ENCODE peak calls at places on chromosome 9, in four cellular contexts. B, A, S and R are unnamed samples.

GRCh38 chr9:123642291-123643278 is 286.6 kb downstream of the CRB2 start:
- DNase-seq in B (peak; percentile 7), A (peak; percentile 72), S (no peak), R (peak; percentile 67)

GRCh38 chr9:2281031-2281802 is 266.1 kb downstream of the SMARCA2 start:
- DNase-seq in B (no peak), A (no peak), S (peak; percentile 51), R (no peak)

GRCh38 chr9:126705767-126706697 is 92.3 kb downstream of the LMX1B start:
- DNase-seq in B (peak; percentile 32), A (peak; percentile 35), S (peak; percentile 72), R (peak; percentile 88)

GRCh38 chr9:17531642-17532254 is 47.1 kb upstream of the SH3GL2 start:
- DNase-seq in B (peak; percentile 3), A (peak; percentile 32), S (peak; percentile 52), R (no peak)

GRCh38 chr9:93894691-93895079 is 60.5 kb downstream of the BARX1 start:
- DNase-seq in B (no peak), A (no peak), S (no peak), R (peak; percentile 65)

GRCh38 chr9:100104314-100104713 is 5.3 kb downstream of the INVS start:
- DNase-seq in B (no peak), A (no peak), S (peak; percentile 96), R (no peak)

GRCh38 chr9:33778700-33779351 is 16.5 kb upstream of the PRSS3 start:
- DNase-seq in B (no peak), A (peak; percentile 54), S (peak; percentile 77), R (no peak)

GRCh38 chr9:99807276-99807852 is 14.3 kb upstream of the NR4A3 start:
- DNase-seq in B (peak; percentile 46), A (peak; percentile 50), S (peak; percentile 78), R (peak; percentile 47)

GRCh38 chr9:37732086-37732744 is 21.4 kb upstream of the TRMT10B start:
- DNase-seq in B (no peak), A (no peak), S (no peak), R (no peak)

GRCh38 chr9:8863064-8863463 is 1063.5 kb upstream of the DMAC1 start:
- DNase-seq in B (no peak), A (no peak), S (no peak), R (no peak)

GRCh38 chr9:94472766-94473165 is 82.1 kb upstream of the PCAT7 start:
- DNase-seq in B (no peak), A (no peak), S (no peak), R (no peak)

GRCh38 chr9:106333487-106333886 is 529.5 kb upstream of the ZNF462 start:
- DNase-seq in B (no peak), A (no peak), S (peak; percentile 96), R (no peak)

GRCh38 chr9:96688215-96688614 is 33.1 kb upstream of the PRXL2C start:
- DNase-seq in B (no peak), A (no peak), S (no peak), R (no peak)

GRCh38 chr9:126307306-126308061 is 19.1 kb upstream of the MVB12B start:
- DNase-seq in B (no peak), A (no peak), S (no peak), R (no peak)

GRCh38 chr9:129442791-129443511 is 177.9 kb downstream of the C9orf50 start:
- DNase-seq in B (peak; percentile 58), A (peak; percentile 65), S (no peak), R (no peak)

GRCh38 chr9:116860509-116861120 is 173.5 kb downstream of the TRIM32 start:
- DNase-seq in B (peak; percentile 51), A (peak; percentile 49), S (peak; percentile 83), R (peak; percentile 55)

GRCh38 chr9:87651431-87651830 is 74.5 kb upstream of the CTSL start:
- DNase-seq in B (no peak), A (no peak), S (no peak), R (no peak)

GRCh38 chr9:72680593-72681317 is 159.3 kb downstream of the TMC1 start:
- DNase-seq in B (no peak), A (no peak), S (no peak), R (no peak)

GRCh38 chr9:111096051-111096450 is 57.8 kb upstream of the LPAR1 start:
- DNase-seq in B (no peak), A (no peak), S (no peak), R (no peak)

GRCh38 chr9:95645579-95645978 is 128.8 kb upstream of the PTCH1 start:
- DNase-seq in B (no peak), A (no peak), S (no peak), R (no peak)

GRCh38 chr9:132622144-132622543 is 39.7 kb downstream of the BARHL1 start:
- DNase-seq in B (no peak), A (no peak), S (peak; percentile 24), R (peak; percentile 49)

GRCh38 chr9:89340332-89340731 is 22.0 kb downstream of the SECISBP2 start:
- DNase-seq in B (no peak), A (no peak), S (no peak), R (no peak)

GRCh38 chr9:89730715-89731114 is 125.9 kb downstream of the GADD45G start:
- DNase-seq in B (peak; percentile 90), A (peak; percentile 33), S (no peak), R (peak; percentile 82)

GRCh38 chr9:119902611-119903010 is 533.4 kb upstream of the BRINP1 start:
- DNase-seq in B (no peak), A (no peak), S (no peak), R (no peak)

GRCh38 chr9:14098102-14098501 is 215.8 kb downstream of the NFIB start:
- DNase-seq in B (no peak), A (no peak), S (no peak), R (no peak)

GRCh38 chr9:15873573-15874177 is 320.8 kb downstream of the CCDC171 start:
- DNase-seq in B (no peak), A (peak; percentile 33), S (peak; percentile 61), R (no peak)

GRCh38 chr9:72312563-72312962 is 52.4 kb downstream of the ZFAND5 start:
- DNase-seq in B (no peak), A (no peak), S (no peak), R (no peak)

GRCh38 chr9:15606667-15607472 is 54.0 kb downstream of the CCDC171 start:
- DNase-seq in B (no peak), A (peak; percentile 29), S (peak; percentile 40), R (no peak)

GRCh38 chr9:121253821-121254471 is 14.0 kb upstream of the GSN start:
- DNase-seq in B (no peak), A (no peak), S (no peak), R (no peak)

GRCh38 chr9:99465231-99465891 is 243.3 kb downstream of the SEC61B start:
- DNase-seq in B (no peak), A (no peak), S (no peak), R (no peak)

GRCh38 chr9:27347889-27348288 is 50.9 kb upstream of the EQTN start:
- DNase-seq in B (no peak), A (no peak), S (no peak), R (no peak)

DNA sequence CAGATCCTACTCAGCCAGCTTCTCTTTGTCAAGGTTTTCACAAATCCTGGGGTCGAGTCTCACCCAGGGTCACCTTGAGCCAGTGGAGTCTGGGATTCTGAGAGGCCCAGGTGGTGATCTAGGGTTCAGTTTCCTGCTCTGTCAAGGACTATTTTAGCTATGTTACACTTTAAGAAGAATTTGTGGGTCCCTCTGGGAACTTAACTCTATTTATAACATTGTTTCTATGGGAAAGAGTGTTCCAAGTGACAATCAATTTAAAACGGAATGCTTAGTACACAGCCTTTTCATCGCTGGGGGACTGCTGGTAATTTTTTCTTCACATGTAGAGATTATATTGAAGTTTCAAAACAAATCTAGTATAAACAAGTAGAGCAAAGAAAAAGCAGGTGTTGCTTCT is 26.9 kb upstream of the TMEM252 start:
- DNase-seq in B (no peak), A (no peak), S (no peak), R (no peak)
- TF ChIP-seq CTCF in B (no peak), A (no peak), S (no peak), R (no peak)

GRCh38 chr9:134455537-134455936 is 129.3 kb downstream of the RXRA start:
- DNase-seq in B (no peak), A (no peak), S (no peak), R (no peak)
- H3K4me3 ChIP-seq in B (no peak overlapping the region), A (no peak overlapping the region), S (no peak overlapping the region), R (peak overlapping the region; percentile 21)

GRCh38 chr9:90914868-90915483 is 113.4 kb downstream of the SYK start:
- DNase-seq in B (peak; percentile 58), A (peak; percentile 63), S (peak; percentile 88), R (peak; percentile 80)

GRCh38 chr9:90914196-90914595 is 112.6 kb downstream of the SYK start:
- DNase-seq in B (no peak), A (no peak), S (no peak), R (no peak)

GRCh38 chr9:90916147-90916734 is 114.6 kb downstream of the SYK start:
- DNase-seq in B (no peak), A (no peak), S (peak; percentile 83), R (no peak)

GRCh38 chr9:90919883-90920282 is 118.3 kb downstream of the SYK start:
- DNase-seq in B (no peak), A (no peak), S (no peak), R (no peak)

DNA sequence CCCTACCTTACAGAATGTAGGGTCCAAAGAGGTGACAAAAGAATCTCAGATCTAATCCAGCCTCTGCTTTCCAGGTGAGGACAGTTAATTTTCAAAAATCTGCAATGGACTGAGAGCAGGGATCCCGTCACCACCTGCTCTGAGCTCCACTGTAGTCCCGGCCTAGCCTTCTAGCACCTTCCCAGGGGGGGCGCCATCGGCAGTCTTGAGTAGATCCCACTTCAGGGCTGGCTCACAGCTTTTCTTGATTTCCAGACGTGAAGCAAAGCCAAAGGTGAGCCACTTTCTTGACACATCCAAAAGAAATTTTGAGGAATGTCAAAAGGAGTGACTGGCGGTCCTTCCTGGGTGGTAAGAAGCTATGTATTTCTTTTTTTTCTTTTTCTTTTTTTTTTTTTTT is 114.1 kb downstream of the SYK start:
- DNase-seq in B (no peak), A (no peak), S (peak; percentile 56), R (no peak)
- TF ChIP-seq CTCF in B (no peak), A (peak; percentile 11), S (peak; percentile 40), R (no peak)

GRCh38 chr9:78029601-78030552 is 1.7 kb downstream of the GNAQ start:
- DNase-seq in B (no peak), A (no peak), S (peak; percentile 30), R (no peak)

GRCh38 chr9:78026416-78026815 is 5.2 kb downstream of the GNAQ start:
- DNase-seq in B (no peak), A (no peak), S (no peak), R (no peak)

GRCh38 chr9:78028926-78029325 is 2.7 kb downstream of the GNAQ start:
- DNase-seq in B (no peak), A (no peak), S (no peak), R (no peak)

GRCh38 chr9:78025186-78025585 is 6.4 kb downstream of the GNAQ start:
- DNase-seq in B (no peak), A (no peak), S (no peak), R (no peak)

DNA sequence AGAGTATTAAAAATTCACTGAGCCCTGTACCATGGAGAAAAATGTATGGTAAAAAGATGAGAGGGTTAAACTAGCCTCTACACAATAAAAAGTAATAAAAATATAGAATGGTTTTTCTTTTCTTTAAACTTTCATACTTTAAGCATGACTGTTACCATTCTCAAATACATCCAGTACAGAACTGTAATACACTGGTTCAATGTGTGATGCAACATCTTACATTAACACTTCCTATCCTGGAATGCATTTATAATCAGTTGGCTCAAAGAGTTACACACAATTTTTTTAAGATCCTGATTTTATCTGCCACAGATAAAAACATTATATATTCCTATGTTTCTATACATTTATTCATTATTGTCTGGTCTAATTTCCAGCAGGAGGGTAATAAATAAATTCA is 4.7 kb downstream of the GNAQ start:
- DNase-seq in B (no peak), A (no peak), S (peak; percentile 49), R (no peak)
- H3K4me3 ChIP-seq in B (no peak overlapping the region), A (no peak overlapping the region), S (no peak overlapping the region), R (peak overlapping the region; percentile 6)